ENCODE peak calls at places on chromosomes 5 and 9, in nine cellular contexts. C, S, N, H, K, J, V, M and I are unnamed samples.

GRCh38 chr5:175652741-175653663 is 4.9 kb upstream of the HRH2 start:
- DNase-seq in H (no peak), J (no peak), N (no peak), V (peak; percentile 85), S (no peak), M (no peak), K (no peak), C (no peak), I (no peak)

GRCh38 chr9:128091144-128091543 is 23.1 kb downstream of the SLC25A25 start:
- DNase-seq in C (peak; percentile 83), N (peak; percentile 93), M (peak; percentile 92), J (peak; percentile 94), H (no peak), S (no peak), V (no peak), K (no peak), I (no peak)

GRCh38 chr5:68515514-68515913 is 300.0 kb downstream of the PIK3R1 start:
- DNase-seq in C (no peak), J (no peak), S (no peak), K (no peak), N (no peak), H (no peak), V (no peak), M (no peak), I (no peak)

GRCh38 chr9:97563458-97564135 is 62.1 kb downstream of the TMOD1 start:
- DNase-seq in V (no peak), H (no peak), J (no peak), S (no peak), C (no peak), K (peak; percentile 16), N (no peak), M (no peak), I (peak; percentile 22)

GRCh38 chr9:105673850-105674387 is 11.7 kb downstream of the TAL2 start:
- DNase-seq in H (no peak), J (no peak), C (no peak), M (no peak), N (no peak), S (no peak), K (no peak), V (no peak), I (no peak)

GRCh38 chr5:96649251-96649937 is 12.8 kb upstream of the CAST start:
- DNase-seq in S (no peak), H (no peak), K (no peak), M (no peak), V (no peak), C (no peak), N (no peak), J (no peak), I (no peak)

GRCh38 chr9:37903581-37903830 is 421 bp downstream of the SLC25A51 start:
- DNase-seq in C (no peak), H (no peak), K (peak; percentile 78), J (peak; percentile 48), N (peak; percentile 39), V (no peak), M (no peak), S (peak; percentile 32), I (no peak)

GRCh38 chr9:35679766-35680330 is 6.1 kb downstream of the CA9 start:
- DNase-seq in H (no peak), J (no peak), K (no peak), M (peak; percentile 30), V (no peak), C (no peak), S (no peak), N (no peak), I (no peak)

GRCh38 chr9:95857122-95857521 is 18.4 kb upstream of the ERCC6L2 start:
- DNase-seq in J (peak; percentile 72), K (no peak), M (peak; percentile 67), V (no peak), H (peak; percentile 28), N (peak; percentile 35), S (no peak), C (peak; percentile 84), I (no peak)

GRCh38 chr9:38445154-38446043 is 21.1 kb upstream of the IGFBPL1 start:
- DNase-seq in S (no peak), V (no peak), K (no peak), M (no peak), H (no peak), N (no peak), J (no peak), C (no peak), I (no peak)

GRCh38 chr5:139863361-139863760 is 67.8 kb downstream of the PSD2 start:
- DNase-seq in C (no peak), M (no peak), S (no peak), V (no peak), H (no peak), N (no peak), K (peak; percentile 51), J (no peak), I (no peak)

GRCh38 chr9:4537581-4537980 is 47.3 kb downstream of the SLC1A1 start:
- DNase-seq in M (no peak), S (no peak), C (no peak), H (no peak), N (no peak), J (no peak), V (no peak), K (no peak), I (no peak)

GRCh38 chr5:17441351-17441750 is 56.7 kb upstream of the TAF11L2 start:
- DNase-seq in V (no peak), S (no peak), H (no peak), C (no peak), N (peak; percentile 76), J (peak; percentile 91), M (peak; percentile 98), K (no peak), I (no peak)

GRCh38 chr5:175444060-175444904 is at the start of gene DRD1:
- DNase-seq in M (peak; percentile 33), K (peak; percentile 42), J (peak; percentile 47), V (peak; percentile 10), N (no peak), H (no peak), C (no peak), S (peak; percentile 82), I (no peak)

GRCh38 chr5:16025681-16026080 is 153.9 kb downstream of the MARCHF11 start:
- DNase-seq in C (peak; percentile 63), H (no peak), S (no peak), K (no peak), N (no peak), M (no peak), J (no peak), V (no peak), I (no peak)

GRCh38 chr5:121675932-121676331 is 175.8 kb upstream of the FTMT start:
- DNase-seq in H (no peak), C (no peak), M (no peak), K (no peak), N (no peak), V (no peak), S (no peak), J (no peak), I (no peak)

GRCh38 chr9:131019387-131020239 is 10.6 kb downstream of the LAMC3 start:
- DNase-seq in M (no peak), N (no peak), C (peak; percentile 90), S (no peak), H (peak; percentile 18), J (no peak), K (peak; percentile 38), V (no peak), I (no peak)

GRCh38 chr5:124655943-124656459 is 90.4 kb downstream of the ZNF608 start:
- DNase-seq in K (peak; percentile 81), J (peak; percentile 92), C (peak; percentile 90), H (peak; percentile 97), V (no peak), S (no peak), M (peak; percentile 91), N (peak; percentile 79), I (no peak)

GRCh38 chr5:154501566-154501965 is 23.5 kb upstream of the HAND1 start:
- DNase-seq in V (no peak), H (no peak), S (no peak), K (no peak), C (no peak), J (no peak), M (no peak), N (no peak), I (no peak)

GRCh38 chr5:37198842-37199241 is 50.3 kb downstream of the CPLANE1 start:
- DNase-seq in N (no peak), V (no peak), M (no peak), J (no peak), K (no peak), C (no peak), S (no peak), H (no peak), I (no peak)

GRCh38 chr5:42595597-42595996 is 161.0 kb upstream of the CCDC152 start:
- DNase-seq in K (no peak), C (no peak), N (no peak), H (no peak), S (no peak), V (no peak), M (no peak), J (no peak), I (no peak)

GRCh38 chr5:29238115-29238514 is 1955.4 kb upstream of the CDH6 start:
- DNase-seq in H (no peak), S (no peak), K (no peak), V (no peak), N (no peak), J (no peak), M (no peak), C (no peak), I (no peak)

GRCh38 chr5:1562599-1562998 is 38.8 kb upstream of the LPCAT1 start:
- DNase-seq in N (no peak), S (no peak), K (no peak), C (no peak), J (no peak), V (no peak), M (no peak), H (no peak), I (no peak)

GRCh38 chr9:96493757-96494156 is 43.8 kb downstream of the HABP4 start:
- DNase-seq in C (no peak), K (no peak), V (no peak), H (no peak), N (no peak), M (no peak), J (no peak), S (no peak), I (no peak)

GRCh38 chr9:14923701-14924100 is 13.5 kb upstream of the FREM1 start:
- DNase-seq in J (no peak), S (no peak), V (no peak), H (no peak), N (no peak), M (no peak), C (no peak), K (no peak), I (no peak)

GRCh38 chr5:72611111-72611724 is 104.0 kb upstream of the ZNF366 start:
- DNase-seq in S (peak; percentile 44), K (peak; percentile 78), V (peak; percentile 6), M (peak; percentile 49), N (peak; percentile 51), C (peak; percentile 42), J (peak; percentile 81), H (peak; percentile 61), I (peak; percentile 63)

GRCh38 chr5:34863947-34864346 is 25.0 kb downstream of the TTC23L start:
- DNase-seq in J (no peak), S (no peak), N (no peak), C (no peak), M (no peak), V (no peak), K (no peak), H (no peak), I (peak; percentile 27)

GRCh38 chr5:82160948-82161347 is 117.2 kb downstream of the RPS23 start:
- DNase-seq in K (no peak), M (no peak), J (peak; percentile 40), H (peak; percentile 61), C (no peak), N (peak; percentile 44), S (no peak), V (no peak), I (no peak)

GRCh38 chr9:72467766-72468738 is 53.4 kb upstream of the TMC1 start:
- DNase-seq in M (peak; percentile 82), S (no peak), N (no peak), J (peak; percentile 53), K (no peak), C (no peak), H (no peak), V (no peak), I (no peak)

GRCh38 chr9:135969064-135969683 is 8.0 kb upstream of the UBAC1 start:
- DNase-seq in M (peak; percentile 44), H (peak; percentile 48), K (no peak), J (no peak), V (no peak), N (no peak), S (no peak), C (no peak), I (peak; percentile 76)

GRCh38 chr9:116154976-116155699 is 1.5 kb downstream of the PAPPA start:
- DNase-seq in H (peak; percentile 36), S (no peak), K (no peak), M (peak; percentile 56), J (peak; percentile 72), V (no peak), C (peak; percentile 20), N (no peak), I (no peak)